ENCODE peak calls at places on chromosomes 13 and 19, in eight cellular contexts. W is left ventricle myocardium inferior, M is pancreas, U is colonic mucosa, O is tibial nerve, I is thoracic aorta, H is IMR-90, Q is Caco-2. N is an unnamed sample. For H3K27me3, the result is how much of the 10 kb centered on the place peaks cover.

GRCh38 chr13:29849071-29849541 is 1.3 kb downstream of the UBL3 start:
- DNase-seq in M (peak), H (peak), Q (no peak), O (peak), I (no peak), U (peak), W (no peak), N (no peak)

GRCh38 chr19:51531349-51532315 is at the start of gene SIGLEC6:
- DNase-seq in I (no peak), Q (peak), U (peak), W (peak), O (peak), H (no peak), M (peak), N (peak)

GRCh38 chr19:11010041-11010440 is 49.2 kb downstream of the SMARCA4 start:
- DNase-seq in W (no peak), H (no peak), M (no peak), Q (no peak), I (no peak), O (no peak), U (no peak), N (no peak)

GRCh38 chr13:110246530-110246929 is 60.4 kb downstream of the COL4A1 start:
- DNase-seq in H (no peak), O (no peak), I (no peak), M (no peak), W (no peak), Q (no peak), U (peak), N (no peak)

GRCh38 chr13:77698211-77699058 is 948 bp downstream of the SLAIN1 start:
- DNase-seq in U (peak), O (peak), W (peak), I (no peak), H (no peak), Q (no peak), M (peak), N (no peak)

GRCh38 chr13:101623469-101624209 is 171.2 kb downstream of the ITGBL1 start:
- DNase-seq in H (peak), U (no peak), W (no peak), O (no peak), Q (no peak), M (no peak), I (no peak), N (no peak)

GRCh38 chr19:37981785-37982475 is 74.9 kb downstream of the SIPA1L3 start:
- DNase-seq in M (no peak), U (peak), Q (peak), I (no peak), O (no peak), W (no peak), H (peak), N (no peak)

GRCh38 chr13:101942038-101942437 is 459.8 kb downstream of the FGF14 start:
- DNase-seq in I (no peak), U (peak), W (no peak), M (no peak), H (peak), O (peak), Q (no peak), N (no peak)

GRCh38 chr13:35789335-35790166 is 313.1 kb upstream of the MAB21L1 start:
- DNase-seq in W (no peak), I (no peak), M (no peak), Q (no peak), U (no peak), O (no peak), H (peak), N (no peak)

GRCh38 chr13:76937416-76937815 is 10.9 kb upstream of the ACOD1 start:
- DNase-seq in U (no peak), I (no peak), O (no peak), Q (no peak), W (no peak), H (peak), M (no peak), N (no peak)

GRCh38 chr13:114044486-114044885 is 70.6 kb upstream of the C13orf46 start:
- DNase-seq in I (no peak), Q (no peak), H (peak), O (no peak), U (no peak), M (no peak), W (no peak), N (peak)

GRCh38 chr19:47495478-47496372 is 11.7 kb upstream of the KPTN start:
- DNase-seq in I (no peak), M (no peak), U (no peak), Q (no peak), O (no peak), H (no peak), W (no peak), N (no peak)

GRCh38 chr19:45472557-45473365 is 5.0 kb downstream of the FOSB start:
- DNase-seq in W (no peak), H (no peak), M (no peak), I (no peak), U (no peak), Q (no peak), O (no peak), N (no peak)

GRCh38 chr13:40480915-40481525 is 185.4 kb downstream of the FOXO1 start:
- DNase-seq in Q (no peak), O (no peak), U (no peak), I (no peak), W (no peak), H (no peak), M (no peak), N (no peak)

GRCh38 chr13:44052843-44053607 is 173.3 kb downstream of the LACC1 start:
- DNase-seq in H (peak), W (peak), Q (peak), I (peak), M (no peak), O (no peak), U (no peak), N (no peak)

GRCh38 chr19:43611788-43612187 is at the start of gene SRRM5:
- DNase-seq in W (no peak), M (no peak), U (no peak), Q (no peak), H (no peak), I (no peak), O (no peak), N (no peak)

GRCh38 chr19:5253403-5254110 is 87.1 kb downstream of the PTPRS start:
- DNase-seq in H (peak), M (no peak), O (peak), Q (no peak), W (no peak), U (no peak), I (no peak), N (no peak)

GRCh38 chr19:5170329-5170745 is 170.3 kb downstream of the PTPRS start:
- DNase-seq in W (no peak), U (peak), M (no peak), O (no peak), I (no peak), H (no peak), Q (peak), N (no peak)

GRCh38 chr13:23469901-23470525 is 36.5 kb upstream of the SACS start:
- DNase-seq in M (no peak), W (no peak), O (no peak), I (no peak), U (no peak), Q (no peak), H (peak), N (no peak)

GRCh38 chr13:83168575-83168974 is 713.7 kb downstream of the SLITRK1 start:
- DNase-seq in I (no peak), H (peak), M (no peak), Q (no peak), O (no peak), W (no peak), U (no peak), N (no peak)

GRCh38 chr19:31349160-31349881 is at the start of gene TSHZ3:
- DNase-seq in O (peak), U (peak), H (peak), I (no peak), W (peak), M (peak), Q (no peak), N (peak)

GRCh38 chr13:29802621-29803020 is 47.8 kb downstream of the UBL3 start:
- DNase-seq in U (no peak), O (no peak), Q (no peak), W (no peak), M (no peak), I (no peak), H (peak), N (no peak)

GRCh38 chr13:61751039-61751438 is 335.4 kb upstream of the PCDH20 start:
- DNase-seq in U (no peak), M (no peak), I (no peak), H (no peak), W (no peak), Q (no peak), O (no peak), N (no peak)

GRCh38 chr19:42115219-42115618 is 17.0 kb downstream of the POU2F2 start:
- DNase-seq in O (no peak), I (no peak), W (no peak), H (peak), Q (no peak), M (peak), U (no peak), N (no peak)

GRCh38 chr19:46493236-46494114 is 2.2 kb downstream of the PNMA8B start:
- DNase-seq in I (no peak), U (no peak), H (no peak), Q (no peak), M (no peak), W (peak), O (no peak), N (no peak)

GRCh38 chr19:46490774-46491173 is 4.9 kb downstream of the PNMA8B start:
- DNase-seq in W (no peak), Q (no peak), I (no peak), U (no peak), H (no peak), O (no peak), M (no peak), N (no peak)

GRCh38 chr19:46492841-46493235 is 2.8 kb downstream of the PNMA8B start:
- DNase-seq in W (no peak), I (no peak), H (no peak), O (no peak), U (no peak), Q (no peak), M (no peak), N (no peak)

GRCh38 chr19:46494115-46494935 is 1.3 kb downstream of the PNMA8B start:
- DNase-seq in W (no peak), I (no peak), U (no peak), H (no peak), O (no peak), Q (no peak), M (no peak), N (no peak)

DNA sequence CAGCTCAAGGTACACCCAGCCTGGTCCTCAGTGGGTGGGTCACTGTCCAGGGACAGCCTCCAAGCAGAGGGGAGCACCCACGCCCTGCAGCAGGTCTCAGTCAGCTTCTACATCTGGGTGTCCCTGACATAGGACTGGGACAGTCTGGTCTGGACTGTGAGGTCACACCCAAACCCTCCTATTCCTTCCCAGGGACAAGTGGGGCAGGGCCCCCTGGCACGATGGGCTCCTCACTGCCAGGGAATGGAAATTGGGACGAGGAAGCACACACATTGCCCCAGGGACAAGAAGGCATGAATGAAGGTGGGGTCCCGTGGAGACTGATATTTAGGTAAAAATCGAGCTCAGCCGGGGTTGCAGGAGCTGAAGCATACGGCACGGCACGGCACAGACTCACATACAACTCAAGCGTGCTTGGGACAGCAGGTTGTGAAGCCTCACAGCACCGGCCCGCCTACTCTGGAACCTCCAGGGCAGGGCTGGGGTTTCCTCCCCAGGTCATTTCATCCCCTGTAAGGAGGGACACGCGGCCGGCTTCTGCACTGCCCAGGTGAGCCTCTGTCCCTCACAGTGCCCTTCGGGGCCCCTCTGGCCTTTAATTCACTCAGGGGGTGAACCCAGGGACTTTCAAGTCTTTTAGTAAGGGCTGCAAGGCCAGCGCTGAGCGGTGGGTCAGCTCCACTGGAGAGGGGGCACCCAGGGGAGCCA is 3.5 kb downstream of the PNMA8B start:
- DNase-seq in I (no peak), U (no peak), W (no peak), O (no peak), Q (no peak), H (no peak), M (no peak), N (no peak)
- H3K27me3 ChIP-seq in I (under half), U (under half), W (half or more), O (under half), Q (under half), H (under half), M (under half), N (half or more)

DNA sequence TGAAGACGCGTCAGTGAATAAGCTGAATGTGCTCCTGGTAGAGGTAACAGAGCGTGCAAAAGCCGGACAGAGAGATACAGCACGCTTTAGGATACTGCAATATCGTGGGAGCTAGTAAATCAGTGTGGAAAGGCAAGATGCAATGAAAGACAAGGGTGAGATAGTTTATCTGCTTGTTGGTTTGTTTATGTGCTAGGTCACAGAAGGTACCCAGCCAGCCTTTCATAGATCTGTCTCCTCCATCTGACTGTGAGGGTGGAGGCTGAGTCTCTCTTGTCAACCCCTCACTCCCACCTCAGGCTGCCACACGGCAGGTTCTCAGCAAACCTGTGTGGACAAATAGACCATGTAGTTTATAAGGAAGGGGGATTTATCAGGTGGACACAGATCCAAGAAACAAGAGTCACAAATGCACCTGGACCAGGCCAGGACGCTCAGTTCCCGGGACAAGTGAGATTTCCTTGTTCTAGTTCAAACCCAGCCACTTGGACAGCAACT is 971 bp upstream of the GIPC1 start:
- DNase-seq in O (no peak), M (no peak), W (no peak), I (no peak), H (no peak), Q (no peak), U (no peak), N (no peak)
- H3K4me3 ChIP-seq in O (peak), M (peak), W (peak), I (peak), H (no peak), Q (no peak), U (no peak), N (peak)

GRCh38 chr19:18611327-18612050 is 1.2 kb upstream of the TMEM59L start:
- DNase-seq in O (no peak), W (no peak), U (no peak), I (no peak), M (no peak), Q (no peak), H (no peak), N (no peak)

GRCh38 chr19:18612772-18613588 is at the start of gene TMEM59L:
- DNase-seq in O (no peak), W (no peak), Q (no peak), M (no peak), H (no peak), I (no peak), U (no peak), N (no peak)

GRCh38 chr19:18613589-18614234 is 1.0 kb downstream of the TMEM59L start:
- DNase-seq in O (no peak), H (no peak), M (no peak), Q (no peak), I (no peak), U (no peak), W (no peak), N (no peak)

GRCh38 chr19:18610556-18611326 is 1.9 kb upstream of the TMEM59L start:
- DNase-seq in O (no peak), H (no peak), U (no peak), M (no peak), I (no peak), Q (no peak), W (no peak), N (no peak)

GRCh38 chr19:18612051-18612771 is 459 bp upstream of the TMEM59L start:
- DNase-seq in O (no peak), M (no peak), U (no peak), I (no peak), Q (no peak), W (no peak), H (no peak), N (no peak)
- H3K27me3 ChIP-seq in O (under half), M (under half), U (half or more), I (half or more), Q (under half), W (half or more), H (half or more), N (half or more)

GRCh38 chr13:99046851-99047250 is 69.0 kb upstream of the DOCK9 start:
- DNase-seq in O (no peak), I (no peak), H (no peak), U (no peak), Q (no peak), W (no peak), M (no peak), N (no peak)
- H3K4me3 ChIP-seq in O (no peak), I (no peak), H (no peak), U (no peak), Q (no peak), W (no peak), M (no peak), N (no peak)

GRCh38 chr19:1729568-1729925 is 23.8 kb upstream of the ONECUT3 start:
- DNase-seq in I (no peak), Q (no peak), O (no peak), U (no peak), W (no peak), M (no peak), H (no peak), N (no peak)
- H3K27me3 ChIP-seq in I (under half), Q (under half), O (under half), U (under half), W (half or more), M (under half), H (under half), N (half or more)

DNA sequence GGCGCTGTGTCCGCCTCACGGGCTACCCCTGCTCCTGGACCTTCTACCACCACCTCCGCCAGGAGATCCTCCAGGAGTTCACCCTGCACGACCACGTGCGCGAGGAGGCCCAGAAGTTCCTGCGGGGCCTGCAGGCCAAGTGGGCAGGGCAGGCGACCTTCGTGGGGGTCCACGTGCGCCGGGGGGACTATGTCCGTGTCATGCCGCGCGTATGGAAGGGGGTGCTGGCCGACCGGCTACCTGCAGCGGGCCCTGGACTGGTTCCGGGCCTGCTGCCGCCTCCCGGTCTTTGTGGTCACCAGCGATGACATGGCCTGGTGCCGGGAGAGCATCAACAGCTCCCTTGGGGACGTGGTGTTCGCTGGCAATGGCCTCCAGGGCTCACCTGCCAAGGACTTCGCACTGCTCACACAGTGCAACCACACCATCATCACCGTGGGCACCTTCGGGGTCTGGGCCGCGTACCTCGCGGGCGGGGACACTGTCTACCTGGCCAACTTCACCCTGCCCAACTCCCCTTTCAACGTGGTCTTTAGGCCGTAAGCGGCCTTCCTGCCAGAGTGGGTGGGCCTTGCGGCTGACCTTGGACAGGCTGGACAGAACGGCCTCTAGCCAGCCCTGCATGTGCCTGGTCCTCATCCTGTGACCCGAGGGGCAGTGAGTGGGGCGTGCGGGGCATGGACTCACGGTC is 7.8 kb upstream of the NTN5 start:
- DNase-seq in Q (no peak), H (no peak), M (no peak), O (no peak), I (no peak), W (no peak), U (no peak), N (no peak)
- H3K4me3 ChIP-seq in Q (no peak), H (no peak), M (no peak), O (no peak), I (no peak), W (no peak), U (no peak), N (no peak)

GRCh38 chr19:35960432-35960972 is 24.3 kb downstream of the LRFN3 start:
- DNase-seq in I (no peak), O (no peak), W (no peak), M (no peak), Q (no peak), U (no peak), H (no peak), N (no peak)

GRCh38 chr19:35955881-35956634 is 19.9 kb downstream of the LRFN3 start:
- DNase-seq in H (no peak), O (no peak), M (no peak), I (no peak), W (no peak), Q (no peak), U (no peak), N (no peak)

GRCh38 chr19:35959968-35960320 is 23.8 kb downstream of the LRFN3 start:
- DNase-seq in O (no peak), U (no peak), H (no peak), Q (no peak), W (no peak), M (no peak), I (no peak), N (no peak)

GRCh38 chr19:35958660-35959039 is 22.5 kb downstream of the LRFN3 start:
- DNase-seq in W (no peak), O (no peak), H (no peak), M (no peak), Q (no peak), U (no peak), I (no peak), N (no peak)

GRCh38 chr19:35959040-35959967 is 23.1 kb downstream of the LRFN3 start:
- DNase-seq in O (no peak), U (no peak), M (no peak), Q (no peak), W (peak), I (no peak), H (no peak), N (no peak)
- H3K27me3 ChIP-seq in O (under half), U (under half), M (under half), Q (under half), W (half or more), I (under half), H (under half), N (under half)